ENCODE peak calls at places on chromosomes 2 and 18, in nine cellular contexts. Y is body of pancreas, S is thoracic aorta, K is heart left ventricle, X is RWPE1, N is foreskin fibroblast, B is GM10248, I is WTC11, F is ascending aorta. T is an unnamed sample.

GRCh38 chr18:57242285-57242684 is 95.4 kb downstream of the BOD1L2 start:
- DNase-seq in Y (no peak), S (no peak), K (no peak), N (no peak), I (no peak), F (no peak), X (no peak), B (no peak), T (no peak)

GRCh38 chr2:39991298-39991697 is 212.2 kb upstream of the THUMPD2 start:
- DNase-seq in X (no peak), Y (no peak), B (no peak), K (no peak), F (no peak), I (no peak), S (no peak), N (peak; percentile 75), T (no peak)

GRCh38 chr2:106356291-106356690 is 111.9 kb downstream of the RGPD3 start:
- DNase-seq in K (no peak), N (no peak), I (no peak), Y (no peak), F (no peak), X (no peak), B (no peak), S (no peak), T (no peak)

GRCh38 chr2:11128258-11128951 is 26.9 kb upstream of the SLC66A3 start:
- DNase-seq in S (no peak), N (peak; percentile 80), F (no peak), I (no peak), K (no peak), X (no peak), B (no peak), Y (no peak), T (no peak)

GRCh38 chr2:11697103-11697871 is 27.3 kb upstream of the NTSR2 start:
- DNase-seq in I (no peak), B (no peak), Y (no peak), S (peak; percentile 71), K (peak; percentile 51), F (peak; percentile 68), X (peak; percentile 53), N (peak; percentile 83), T (peak; percentile 23)

GRCh38 chr2:184419744-184420143 is 178.6 kb upstream of the ZNF804A start:
- DNase-seq in F (no peak), Y (no peak), K (no peak), I (no peak), B (no peak), X (no peak), N (no peak), S (no peak), T (no peak)

GRCh38 chr2:85355521-85355920 is 952 bp downstream of the ELMOD3 start:
- DNase-seq in F (no peak), X (no peak), S (no peak), Y (peak; percentile 21), B (no peak), K (no peak), I (no peak), N (peak; percentile 21), T (no peak)

GRCh38 chr2:20563251-20563650 is 87.6 kb downstream of the HS1BP3 start:
- DNase-seq in X (no peak), B (no peak), Y (no peak), N (no peak), F (no peak), S (no peak), I (no peak), K (peak; percentile 22), T (no peak)

GRCh38 chr18:21904856-21905255 is 164.3 kb downstream of the MIB1 start:
- DNase-seq in B (no peak), I (no peak), F (no peak), Y (peak; percentile 29), X (no peak), S (no peak), K (no peak), N (no peak), T (no peak)

GRCh38 chr2:188746727-188747126 is 227.4 kb upstream of the COL3A1 start:
- DNase-seq in N (peak; percentile 61), K (no peak), Y (no peak), X (no peak), B (no peak), F (no peak), I (no peak), S (no peak), T (no peak)

GRCh38 chr18:60339018-60339417 is 33.6 kb downstream of the MC4R start:
- DNase-seq in K (no peak), I (no peak), N (no peak), X (no peak), S (no peak), Y (no peak), F (no peak), B (no peak), T (no peak)

GRCh38 chr2:224968051-224968450 is 74.2 kb downstream of the DOCK10 start:
- DNase-seq in I (no peak), K (no peak), Y (no peak), X (no peak), N (no peak), B (no peak), S (no peak), F (no peak), T (no peak)

GRCh38 chr2:30655660-30656059 is 151.6 kb downstream of the CAPN13 start:
- DNase-seq in X (no peak), I (no peak), S (no peak), B (no peak), K (peak; percentile 55), F (no peak), Y (no peak), N (peak; percentile 40), T (no peak)
- TF ChIP-seq CTCF in X (no peak), I (no peak), S (no peak), B (no peak), K (no peak), F (no peak), Y (no peak), N (no peak), T (no peak)

GRCh38 chr2:197873293-197873701 is 68.9 kb downstream of the PLCL1 start:
- DNase-seq in B (no peak), Y (no peak), K (peak; percentile 35), I (peak; percentile 19), N (peak; percentile 90), F (no peak), X (no peak), S (no peak), T (no peak)
- TF ChIP-seq CTCF in B (no peak), Y (no peak), K (no peak), I (no peak), N (no peak), F (no peak), X (no peak), S (no peak), T (no peak)

GRCh38 chr2:176088048-176088936 is 4.2 kb upstream of the HOXD13 start:
- DNase-seq in S (no peak), F (no peak), K (no peak), B (peak; percentile 54), X (peak; percentile 53), Y (peak; percentile 63), N (peak; percentile 80), I (peak; percentile 79), T (peak; percentile 62)
- TF ChIP-seq CTCF in S (peak; percentile 77), F (peak; percentile 65), K (peak; percentile 78), B (peak; percentile 82), X (peak; percentile 95), Y (peak; percentile 68), N (peak; percentile 84), I (no peak), T (peak; percentile 72)

DNA sequence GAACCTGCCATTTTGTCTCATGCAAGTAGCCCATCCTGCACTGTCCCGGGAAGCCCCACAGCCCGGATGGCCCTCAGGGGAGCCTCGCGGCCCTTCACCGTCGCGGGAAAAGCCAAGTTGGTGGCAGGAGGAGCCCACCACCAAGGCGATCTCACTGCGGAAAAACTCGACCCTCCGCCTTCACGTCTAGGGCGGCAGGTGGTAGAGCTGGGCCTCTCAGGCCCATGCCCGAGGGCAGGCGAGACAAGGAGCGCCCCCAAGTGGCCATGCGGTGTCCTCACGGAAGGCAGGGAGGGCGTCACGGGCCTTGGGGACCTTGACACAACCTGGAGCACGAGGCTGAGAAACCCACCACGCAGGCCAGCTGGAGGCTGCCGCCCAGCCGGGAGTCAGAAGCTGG is 34.8 kb upstream of the SKA1 start:
- DNase-seq in B (no peak), N (no peak), K (no peak), F (no peak), Y (no peak), X (no peak), I (peak; percentile 80), S (no peak), T (no peak)
- TF ChIP-seq CTCF in B (no peak), N (no peak), K (no peak), F (no peak), Y (no peak), X (no peak), I (peak; percentile 60), S (no peak), T (no peak)

DNA sequence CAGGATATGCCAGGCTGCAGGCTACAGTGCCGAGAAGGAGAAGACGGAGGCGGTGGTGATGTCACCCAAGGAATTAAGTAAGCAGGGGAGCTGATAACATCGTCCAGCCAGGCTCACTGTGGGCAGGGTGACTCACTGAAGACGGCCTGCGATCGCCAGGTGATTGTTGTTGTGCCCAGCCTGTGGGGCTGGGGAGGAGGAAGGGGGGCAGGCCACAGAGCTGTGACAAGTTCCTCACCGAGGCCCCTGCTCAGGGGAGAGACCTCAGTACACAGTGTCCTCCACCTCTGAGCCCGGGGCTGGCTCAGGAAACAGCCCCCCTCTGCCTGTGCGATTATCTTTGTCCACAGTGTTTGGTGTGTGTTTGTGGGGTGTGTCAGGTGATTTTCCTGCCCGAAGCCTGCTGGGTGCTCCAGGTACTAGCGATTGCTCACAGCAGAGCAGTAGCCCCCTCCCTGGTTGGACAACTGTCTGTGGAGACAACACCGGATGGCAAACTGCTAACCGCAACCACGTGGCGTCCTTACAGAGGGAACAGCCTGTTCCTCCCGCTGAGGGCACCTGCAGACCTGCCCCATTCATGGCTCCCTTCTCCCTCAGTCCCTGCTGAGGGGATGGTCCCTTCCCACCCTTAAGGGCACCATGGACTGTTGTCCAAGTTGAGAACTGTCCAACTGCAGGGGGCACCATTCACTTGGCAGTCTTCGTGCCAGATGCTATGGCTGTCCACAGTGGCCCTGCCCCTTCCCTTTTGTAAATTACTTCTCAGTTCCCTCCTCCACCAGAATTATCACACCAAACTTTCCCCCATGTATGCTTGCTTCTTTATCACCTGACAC is 95.1 kb downstream of the ZFP36L2 start:
- DNase-seq in N (peak; percentile 81), S (peak; percentile 75), X (peak; percentile 98), K (peak; percentile 78), F (peak; percentile 75), Y (peak; percentile 75), B (peak; percentile 78), I (peak; percentile 62), T (no peak)
- TF ChIP-seq CTCF in N (peak; percentile 30), S (no peak), X (peak; percentile 39), K (peak; percentile 46), F (peak; percentile 3), Y (peak; percentile 55), B (peak; percentile 48), I (no peak), T (peak; percentile 36)